ENCODE peak calls at places on chromosomes 2 and 18, in four cellular contexts. U is neural progenitor cell, B is psoas muscle, N is esophagus squamous epithelium. F is an unnamed sample. For H3K9me3, the result is how much of the 10 kb centered on the place peaks cover.

GRCh38 chr2:129753261-129753660 is 226.2 kb upstream of the RAB6C start:
- DNase-seq in U (no peak), B (no peak), N (no peak), F (no peak)

GRCh38 chr2:221569342-221570278 is 2.5 kb downstream of the EPHA4 start:
- DNase-seq in U (peak), B (no peak), N (no peak), F (no peak)

GRCh38 chr2:235827585-235827992 is 333.7 kb downstream of the AGAP1 start:
- DNase-seq in U (no peak), B (no peak), N (no peak), F (no peak)

GRCh38 chr2:189798312-189799029 is 14.2 kb downstream of the PMS1 start:
- DNase-seq in U (no peak), B (no peak), N (no peak), F (no peak)

GRCh38 chr2:210671065-210671464 is 114.7 kb downstream of the CPS1 start:
- DNase-seq in U (no peak), B (no peak), N (no peak), F (no peak)

GRCh38 chr2:127625146-127625943 is 20.6 kb upstream of the GPR17 start:
- DNase-seq in U (no peak), B (no peak), N (no peak), F (no peak)

GRCh38 chr2:231821908-231822307 is 35.7 kb downstream of the COPS7B start:
- DNase-seq in U (no peak), B (no peak), N (no peak), F (no peak)

GRCh38 chr2:194526121-194526520 is 1130.9 kb upstream of the SLC39A10 start:
- DNase-seq in U (no peak), B (no peak), N (no peak), F (no peak)

GRCh38 chr18:72830109-72830508 is 37.7 kb downstream of the NETO1 start:
- DNase-seq in U (peak), B (no peak), N (no peak), F (no peak)

GRCh38 chr2:60838481-60838880 is 42.9 kb upstream of the REL start:
- DNase-seq in U (no peak), B (no peak), N (no peak), F (no peak)

GRCh38 chr18:24530630-24531111 is 70.2 kb downstream of the HRH4 start:
- DNase-seq in U (no peak), B (no peak), N (no peak), F (no peak)

GRCh38 chr2:10493636-10494281 is 45.6 kb upstream of the ODC1 start:
- DNase-seq in U (no peak), B (no peak), N (peak), F (peak)

GRCh38 chr2:171172980-171173542 is 12.4 kb upstream of the TLK1 start:
- DNase-seq in U (no peak), B (no peak), N (no peak), F (no peak)

GRCh38 chr2:174331731-174332606 is 2.8 kb upstream of the SP9 start:
- DNase-seq in U (peak), B (no peak), N (no peak), F (no peak)

GRCh38 chr2:27960237-27960912 is 69.8 kb downstream of the BABAM2 start:
- DNase-seq in U (no peak), B (no peak), N (no peak), F (no peak)

GRCh38 chr2:168184896-168185513 is 62.4 kb downstream of the STK39 start:
- DNase-seq in U (no peak), B (no peak), N (no peak), F (no peak)

GRCh38 chr2:189364607-189365006 is 76.7 kb upstream of the WDR75 start:
- DNase-seq in U (no peak), B (no peak), N (no peak), F (no peak)

GRCh38 chr2:222440670-222441422 is 16.5 kb downstream of the SGPP2 start:
- DNase-seq in U (no peak), B (no peak), N (no peak), F (no peak)

GRCh38 chr2:25787020-25787419 is 91.3 kb downstream of the ASXL2 start:
- DNase-seq in U (no peak), B (no peak), N (no peak), F (no peak)

GRCh38 chr2:9877026-9877425 is 33.8 kb downstream of the TAF1B start:
- DNase-seq in U (no peak), B (no peak), N (no peak), F (no peak)

GRCh38 chr18:62485684-62486083 is 37.1 kb upstream of the ZCCHC2 start:
- DNase-seq in U (no peak), B (no peak), N (no peak), F (no peak)

GRCh38 chr2:198232281-198232680 is 427.9 kb downstream of the PLCL1 start:
- DNase-seq in U (no peak), B (no peak), N (no peak), F (no peak)

GRCh38 chr2:169178364-169178763 is 109.0 kb downstream of the DHRS9 start:
- DNase-seq in U (no peak), B (no peak), N (no peak), F (no peak)

GRCh38 chr2:169738566-169739229 is 5.1 kb downstream of the KLHL23 start:
- DNase-seq in U (no peak), B (no peak), N (no peak), F (no peak)

GRCh38 chr2:187369471-187369870 is 78.6 kb downstream of the CALCRL start:
- DNase-seq in U (no peak), B (no peak), N (no peak), F (no peak)

GRCh38 chr2:4020649-4021048 is 317.3 kb downstream of the DCDC2C start:
- DNase-seq in U (no peak), B (no peak), N (no peak), F (no peak)

GRCh38 chr2:124725187-124725586 is 700.1 kb downstream of the CNTNAP5 start:
- DNase-seq in U (no peak), B (no peak), N (no peak), F (no peak)

GRCh38 chr2:195363496-195363895 is 293.5 kb upstream of the SLC39A10 start:
- DNase-seq in U (no peak), B (no peak), N (no peak), F (no peak)

GRCh38 chr18:64273724-64274123 is 124.8 kb upstream of the LINC00305 start:
- DNase-seq in U (peak), B (no peak), N (no peak), F (no peak)

GRCh38 chr2:132009874-132010521 is 151.8 kb downstream of the ANKRD30BL start:
- DNase-seq in U (peak), B (no peak), N (no peak), F (no peak)

GRCh38 chr2:20596193-20596972 is 54.5 kb downstream of the HS1BP3 start:
- DNase-seq in U (peak), B (no peak), N (no peak), F (no peak)

GRCh38 chr2:101616411-101616810 is 81.1 kb upstream of the MAP4K4 start:
- DNase-seq in U (no peak), B (no peak), N (no peak), F (no peak)

DNA sequence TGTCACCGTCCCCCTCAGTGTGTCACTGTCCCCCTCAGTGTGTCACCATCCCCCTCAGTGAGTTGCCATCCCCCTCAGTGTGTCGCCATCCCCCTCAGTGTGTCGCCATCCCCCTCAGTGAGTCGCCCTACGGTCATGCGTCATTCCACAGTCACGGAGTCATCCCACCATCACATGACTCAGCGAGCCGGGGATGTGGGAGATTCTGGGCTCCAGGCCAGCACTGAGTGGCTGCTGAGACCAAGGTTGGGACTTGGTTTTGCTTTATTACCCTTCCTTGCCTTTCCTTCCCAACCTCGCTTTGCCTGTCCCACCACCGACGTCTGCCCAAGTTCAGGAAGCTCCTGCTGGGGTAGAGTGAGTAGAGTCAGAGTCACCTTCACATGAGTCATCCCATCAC is 485.4 kb upstream of the SALL3 start:
- DNase-seq in U (no peak), B (no peak), N (no peak), F (no peak)
- H3K9me3 ChIP-seq in U (under half), B (under half), N (under half), F (under half)

DNA sequence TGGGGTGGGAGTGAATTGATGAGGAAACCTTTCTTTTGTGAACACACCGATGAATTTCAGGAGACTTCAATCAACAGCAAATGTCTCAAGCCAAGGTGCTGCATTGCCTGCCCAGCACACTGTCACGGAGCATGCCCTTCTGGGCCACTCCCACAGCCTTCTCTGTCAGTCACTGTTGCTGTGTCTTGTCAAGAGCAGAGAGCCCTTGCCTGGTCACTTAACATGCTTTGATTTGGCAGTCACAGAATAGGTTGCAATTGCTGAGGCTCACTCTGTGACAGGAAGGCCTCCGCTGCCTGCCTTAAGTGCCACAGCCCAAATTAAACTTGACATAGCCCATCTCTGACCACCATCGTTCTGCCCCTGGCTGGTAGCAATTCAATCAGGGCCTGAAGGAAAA is 225.4 kb downstream of the PID1 start:
- DNase-seq in U (no peak), B (no peak), N (no peak), F (no peak)
- H3K9me3 ChIP-seq in U (under half), B (under half), N (under half), F (under half)

DNA sequence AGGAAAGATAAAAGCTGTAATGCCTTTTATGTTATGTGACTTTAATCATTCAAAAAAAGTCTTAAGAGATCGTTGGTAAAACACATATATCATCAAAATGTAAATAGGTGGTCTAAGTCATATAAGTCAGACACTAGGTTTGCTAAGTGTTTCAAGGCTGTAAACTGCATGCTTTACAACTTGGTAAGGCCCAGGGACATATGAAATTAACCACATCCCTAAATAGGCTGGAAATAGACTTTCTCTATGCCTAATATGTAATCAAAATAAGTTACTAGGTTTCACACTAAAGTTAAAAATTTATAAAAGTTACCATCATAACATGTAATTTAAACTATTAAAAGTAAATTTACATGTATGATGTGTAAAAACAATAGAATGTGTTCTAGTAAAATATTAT is 946.3 kb upstream of the LRATD1 start:
- DNase-seq in U (no peak), B (no peak), N (no peak), F (no peak)
- H3K9me3 ChIP-seq in U (under half), B (under half), N (under half), F (under half)

GRCh38 chr2:230784840-230785239 is 72.2 kb downstream of the CAB39 start:
- DNase-seq in U (no peak), B (no peak), N (no peak), F (no peak)

GRCh38 chr2:230785346-230785745 is 72.7 kb downstream of the CAB39 start:
- DNase-seq in U (no peak), B (no peak), N (no peak), F (no peak)

GRCh38 chr2:230787101-230787500 is 74.5 kb downstream of the CAB39 start:
- DNase-seq in U (no peak), B (no peak), N (no peak), F (no peak)

GRCh38 chr2:230790981-230791380 is 73.8 kb upstream of the ITM2C start:
- DNase-seq in U (no peak), B (no peak), N (no peak), F (no peak)

GRCh38 chr2:230788554-230789175 is 76.0 kb downstream of the CAB39 start:
- DNase-seq in U (no peak), B (no peak), N (no peak), F (no peak)
- H3K9me3 ChIP-seq in U (under half), B (under half), N (under half), F (under half)

GRCh38 chr2:136863468-136863867 is 98.1 kb downstream of the THSD7B start:
- DNase-seq in U (no peak), B (no peak), N (no peak), F (no peak)

GRCh38 chr2:136860443-136860958 is 95.2 kb downstream of the THSD7B start:
- DNase-seq in U (no peak), B (no peak), N (no peak), F (no peak)

GRCh38 chr2:136858656-136859055 is 93.3 kb downstream of the THSD7B start:
- DNase-seq in U (no peak), B (no peak), N (no peak), F (no peak)

DNA sequence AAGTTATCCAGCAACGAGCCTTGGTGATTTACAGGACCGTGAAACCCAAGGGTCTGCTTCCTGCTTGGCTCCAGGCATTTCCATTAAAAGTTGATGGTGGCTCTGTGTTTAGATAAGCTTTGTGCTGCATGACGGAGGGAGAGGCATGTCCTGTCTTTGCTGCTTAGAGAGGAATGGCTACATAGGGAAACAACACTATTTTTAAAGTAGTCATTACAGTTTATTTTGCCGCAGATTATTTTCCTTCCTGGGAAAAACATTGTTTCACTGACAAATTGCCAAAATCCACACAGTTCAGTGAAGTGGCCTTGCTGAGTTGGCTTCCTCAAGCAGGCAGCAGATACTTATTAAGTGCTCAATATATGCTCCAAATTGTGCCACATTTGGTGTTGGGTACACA is 98.5 kb downstream of the THSD7B start:
- DNase-seq in U (no peak), B (no peak), N (no peak), F (no peak)
- H3K9me3 ChIP-seq in U (under half), B (under half), N (under half), F (under half)

GRCh38 chr2:39247512-39247911 is 3.7 kb upstream of the CDKL4 start:
- DNase-seq in U (no peak), B (no peak), N (no peak), F (no peak)
- H3K9me3 ChIP-seq in U (under half), B (under half), N (under half), F (under half)

GRCh38 chr2:94960266-94960665 is 65.2 kb upstream of the MAL start:
- DNase-seq in U (no peak), B (no peak), N (no peak), F (no peak)
- H3K9me3 ChIP-seq in U (under half), B (under half), N (under half), F (under half)

DNA sequence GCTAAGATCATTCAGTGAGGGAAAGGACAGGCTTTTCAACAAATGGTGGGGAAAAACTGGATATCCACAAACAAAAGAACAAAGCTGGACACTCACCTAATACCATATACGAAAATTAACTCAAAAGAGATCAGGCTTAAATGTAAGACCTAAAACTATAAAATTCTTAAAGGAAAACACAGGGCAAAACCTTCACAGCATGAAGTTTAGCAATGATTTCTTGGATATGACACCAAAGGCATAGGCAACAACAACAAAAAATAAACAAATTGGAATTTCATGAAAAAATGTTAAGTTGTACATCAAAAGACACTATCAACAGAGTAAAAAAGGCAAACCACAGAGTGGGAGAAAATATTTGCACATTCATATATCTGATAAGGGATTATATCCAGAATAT is 28.3 kb downstream of the PIAS2 start:
- DNase-seq in U (no peak), B (no peak), N (no peak), F (no peak)
- H3K9me3 ChIP-seq in U (under half), B (under half), N (under half), F (under half)

DNA sequence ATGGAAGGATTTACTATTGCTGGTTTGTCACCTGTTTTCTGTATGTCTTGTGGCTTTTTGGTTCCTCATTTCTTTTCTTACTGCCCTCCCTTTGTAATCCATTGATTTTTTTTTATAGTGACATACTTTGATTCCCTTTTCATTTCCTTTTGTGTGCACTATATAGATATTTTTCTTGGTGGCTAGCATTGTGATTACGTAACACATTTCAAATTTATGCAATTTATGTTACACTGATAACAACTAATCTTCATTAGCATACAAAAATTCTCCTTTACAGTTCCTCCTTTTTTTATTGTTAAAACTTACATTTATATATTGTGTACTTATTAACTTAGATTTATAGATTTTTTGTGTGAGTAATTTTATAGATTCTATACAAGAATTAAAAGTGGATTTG is 80.6 kb downstream of the OTX1 start:
- DNase-seq in U (no peak), B (no peak), N (no peak), F (no peak)
- H3K9me3 ChIP-seq in U (under half), B (under half), N (under half), F (under half)